ENCODE peak calls at places on chromosomes 5 and 9, in nine cellular contexts. One of them, this sample, is unnamed.

GRCh38 chr5:108141676-108142075 is 240.2 kb downstream of the FBXL17 start:
- DNase-seq in GF-D8: no peak
- DNase-seq in activated CD4-positive, alpha-beta T cell treated with anti-CD3 and anti-CD28 coated beads, Interleukin-2, amount 50 U/mL, for 1 hour: no peak
- DNase-seq in AG10803: no peak
- DNase-seq in mammary epithelial cell: peak
- DNase-seq in choroid plexus epithelial cell: peak
- DNase-seq in NCI-H510A: no peak
- DNase-seq in T1000: no peak
- DNase-seq in DND-41: no peak
- DNase-seq in this sample: peak

GRCh38 chr9:77092536-77092935 is 73.1 kb downstream of the FOXB2 start:
- DNase-seq in GF-D8: no peak
- DNase-seq in activated CD4-positive, alpha-beta T cell treated with anti-CD3 and anti-CD28 coated beads, Interleukin-2, amount 50 U/mL, for 1 hour: no peak
- DNase-seq in AG10803: peak
- DNase-seq in mammary epithelial cell: no peak
- DNase-seq in choroid plexus epithelial cell: peak
- DNase-seq in NCI-H510A: no peak
- DNase-seq in T1000: no peak
- DNase-seq in DND-41: no peak
- DNase-seq in this sample: peak

GRCh38 chr9:83259558-83259957 is 196.6 kb upstream of the RASEF start:
- DNase-seq in GF-D8: no peak
- DNase-seq in activated CD4-positive, alpha-beta T cell treated with anti-CD3 and anti-CD28 coated beads, Interleukin-2, amount 50 U/mL, for 1 hour: no peak
- DNase-seq in AG10803: no peak
- DNase-seq in mammary epithelial cell: no peak
- DNase-seq in choroid plexus epithelial cell: no peak
- DNase-seq in NCI-H510A: no peak
- DNase-seq in T1000: no peak
- DNase-seq in DND-41: no peak
- DNase-seq in this sample: no peak

GRCh38 chr9:91724609-91725505 is 225.2 kb downstream of the ROR2 start:
- DNase-seq in GF-D8: no peak
- DNase-seq in activated CD4-positive, alpha-beta T cell treated with anti-CD3 and anti-CD28 coated beads, Interleukin-2, amount 50 U/mL, for 1 hour: no peak
- DNase-seq in AG10803: no peak
- DNase-seq in mammary epithelial cell: no peak
- DNase-seq in choroid plexus epithelial cell: no peak
- DNase-seq in NCI-H510A: no peak
- DNase-seq in T1000: no peak
- DNase-seq in DND-41: no peak
- DNase-seq in this sample: no peak

GRCh38 chr5:56319281-56320242 is 86.4 kb upstream of the ANKRD55 start:
- DNase-seq in GF-D8: no peak
- DNase-seq in activated CD4-positive, alpha-beta T cell treated with anti-CD3 and anti-CD28 coated beads, Interleukin-2, amount 50 U/mL, for 1 hour: no peak
- DNase-seq in AG10803: peak
- DNase-seq in mammary epithelial cell: peak
- DNase-seq in choroid plexus epithelial cell: peak
- DNase-seq in NCI-H510A: no peak
- DNase-seq in T1000: no peak
- DNase-seq in DND-41: no peak
- DNase-seq in this sample: peak

GRCh38 chr9:111386386-111386785 is 56.4 kb upstream of the OR2K2 start:
- DNase-seq in GF-D8: peak
- DNase-seq in activated CD4-positive, alpha-beta T cell treated with anti-CD3 and anti-CD28 coated beads, Interleukin-2, amount 50 U/mL, for 1 hour: no peak
- DNase-seq in AG10803: peak
- DNase-seq in mammary epithelial cell: peak
- DNase-seq in choroid plexus epithelial cell: no peak
- DNase-seq in NCI-H510A: no peak
- DNase-seq in T1000: no peak
- DNase-seq in DND-41: no peak
- DNase-seq in this sample: no peak

GRCh38 chr9:4238522-4238921 is 61.3 kb downstream of the GLIS3 start:
- DNase-seq in GF-D8: no peak
- DNase-seq in activated CD4-positive, alpha-beta T cell treated with anti-CD3 and anti-CD28 coated beads, Interleukin-2, amount 50 U/mL, for 1 hour: no peak
- DNase-seq in AG10803: peak
- DNase-seq in mammary epithelial cell: peak
- DNase-seq in choroid plexus epithelial cell: peak
- DNase-seq in NCI-H510A: no peak
- DNase-seq in T1000: no peak
- DNase-seq in DND-41: no peak
- DNase-seq in this sample: peak

GRCh38 chr5:103461223-103461622 is 101.4 kb downstream of the NUDT12 start:
- DNase-seq in GF-D8: no peak
- DNase-seq in activated CD4-positive, alpha-beta T cell treated with anti-CD3 and anti-CD28 coated beads, Interleukin-2, amount 50 U/mL, for 1 hour: no peak
- DNase-seq in AG10803: peak
- DNase-seq in mammary epithelial cell: peak
- DNase-seq in choroid plexus epithelial cell: peak
- DNase-seq in NCI-H510A: no peak
- DNase-seq in T1000: no peak
- DNase-seq in DND-41: no peak
- DNase-seq in this sample: peak

GRCh38 chr5:132695956-132696355 is 22.2 kb downstream of the IL4 start:
- DNase-seq in GF-D8: no peak
- DNase-seq in activated CD4-positive, alpha-beta T cell treated with anti-CD3 and anti-CD28 coated beads, Interleukin-2, amount 50 U/mL, for 1 hour: no peak
- DNase-seq in AG10803: no peak
- DNase-seq in mammary epithelial cell: no peak
- DNase-seq in choroid plexus epithelial cell: no peak
- DNase-seq in NCI-H510A: no peak
- DNase-seq in T1000: no peak
- DNase-seq in DND-41: no peak
- DNase-seq in this sample: no peak

GRCh38 chr9:129624168-129624759 is 1.7 kb upstream of the NTMT1 start:
- DNase-seq in GF-D8: no peak
- DNase-seq in activated CD4-positive, alpha-beta T cell treated with anti-CD3 and anti-CD28 coated beads, Interleukin-2, amount 50 U/mL, for 1 hour: peak
- DNase-seq in AG10803: peak
- DNase-seq in mammary epithelial cell: no peak
- DNase-seq in choroid plexus epithelial cell: peak
- DNase-seq in NCI-H510A: no peak
- DNase-seq in T1000: peak
- DNase-seq in DND-41: peak
- DNase-seq in this sample: peak

This sample was measured in HT1080.